ENCODE peak calls at places on chromosome 1, in four cellular contexts. P is heart left ventricle, V is MM.1S, L is GM20000. J is an unnamed sample.

GRCh38 chr1:19484793-19485361 is 462 bp downstream of the CAPZB start:
- DNase-seq in P (no peak), V (no peak), L (no peak), J (no peak)

GRCh38 chr1:205547932-205548827 is 43.7 kb downstream of the CDK18 start:
- DNase-seq in P (no peak), V (no peak), L (no peak), J (no peak)

GRCh38 chr1:228366851-228367741 is 39.5 kb downstream of the TRIM11 start:
- DNase-seq in P (peak; percentile 33), V (no peak), L (no peak), J (no peak)

GRCh38 chr1:109671067-109671466 is 3.2 kb downstream of the GSTM2 start:
- DNase-seq in P (no peak), V (peak; percentile 36), L (no peak), J (no peak)

GRCh38 chr1:37434292-37434907 is 40.0 kb upstream of the ZC3H12A start:
- DNase-seq in P (peak; percentile 61), V (peak; percentile 53), L (peak; percentile 87), J (peak; percentile 87)

GRCh38 chr1:33378976-33379375 is 51.9 kb downstream of the PHC2 start:
- DNase-seq in P (no peak), V (no peak), L (no peak), J (no peak)

GRCh38 chr1:46801323-46802055 is 2.6 kb downstream of the CYP4B1 start:
- DNase-seq in P (no peak), V (no peak), L (no peak), J (no peak)

GRCh38 chr1:228225740-228226139 is 17.9 kb downstream of the OBSCN start:
- DNase-seq in P (no peak), V (no peak), L (no peak), J (no peak)

GRCh38 chr1:22490309-22490708 is 38.7 kb downstream of the ZBTB40 start:
- DNase-seq in P (no peak), V (no peak), L (no peak), J (no peak)

GRCh38 chr1:51237714-51238403 is 1.8 kb downstream of the RNF11 start:
- DNase-seq in P (no peak), V (no peak), L (no peak), J (no peak)

GRCh38 chr1:8632092-8632491 is 185.3 kb downstream of the RERE start:
- DNase-seq in P (no peak), V (no peak), L (no peak), J (no peak)

GRCh38 chr1:216805233-216805632 is 82.0 kb upstream of the ESRRG start:
- DNase-seq in P (no peak), V (no peak), L (no peak), J (no peak)

GRCh38 chr1:166840309-166841302 is 1.3 kb downstream of the POGK start:
- DNase-seq in P (no peak), V (no peak), L (no peak), J (no peak)

GRCh38 chr1:27615346-27616004 is 11.5 kb upstream of the AHDC1 start:
- DNase-seq in P (no peak), V (no peak), L (no peak), J (no peak)

GRCh38 chr1:31670583-31670944 is 25.9 kb upstream of the PEF1 start:
- DNase-seq in P (no peak), V (no peak), L (no peak), J (no peak)

GRCh38 chr1:31668303-31668883 is 23.7 kb upstream of the PEF1 start:
- DNase-seq in P (no peak), V (no peak), L (no peak), J (no peak)

GRCh38 chr1:31669433-31669785 is 24.7 kb upstream of the PEF1 start:
- DNase-seq in P (no peak), V (no peak), L (no peak), J (no peak)

GRCh38 chr1:31671147-31671546 is 26.5 kb upstream of the PEF1 start:
- DNase-seq in P (no peak), V (no peak), L (no peak), J (no peak)

DNA sequence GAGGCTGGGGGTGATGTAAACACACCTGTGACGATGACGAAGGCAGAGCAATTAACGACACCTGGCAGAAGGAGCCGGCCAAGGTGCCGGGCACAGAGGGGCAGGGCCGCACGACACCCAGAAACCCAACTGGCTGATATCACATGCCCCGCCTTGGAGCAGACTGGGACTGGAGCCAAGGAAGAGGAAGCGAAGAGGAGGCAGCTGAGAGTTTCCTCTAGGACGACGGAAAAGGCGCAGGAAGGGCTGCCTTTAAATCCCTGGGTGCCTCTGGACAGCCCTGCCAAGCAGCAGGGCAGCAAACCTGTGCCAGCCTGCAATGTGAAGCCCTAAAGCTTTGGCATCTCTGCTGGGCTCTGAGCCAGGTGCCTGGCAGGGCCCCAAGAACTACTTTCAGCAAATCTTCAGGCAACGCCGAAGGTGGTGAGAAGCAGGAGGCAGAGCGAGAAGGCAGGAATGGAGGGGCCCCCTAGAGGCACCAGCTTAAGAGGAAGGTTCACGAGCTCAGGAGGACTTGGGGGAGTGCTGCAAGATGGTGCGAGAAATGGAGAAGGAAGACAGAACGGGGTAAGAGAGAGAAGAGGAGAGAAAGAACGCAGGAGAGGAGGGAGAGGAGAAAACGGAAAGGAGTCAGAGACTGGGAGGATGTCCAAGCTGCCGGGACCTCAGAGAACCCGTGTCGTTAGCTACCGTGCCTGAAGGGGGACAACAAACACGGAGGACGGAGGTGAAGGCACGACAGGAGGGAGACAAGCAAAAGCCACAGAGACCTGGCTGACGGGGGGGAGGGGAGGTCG is 25.3 kb upstream of the PEF1 start:
- DNase-seq in P (peak; percentile 83), V (peak; percentile 32), L (no peak), J (no peak)
- TF ChIP-seq CTCF in P (peak; percentile 15), V (peak; percentile 38), L (no peak), J (no peak)

GRCh38 chr1:154353460-154353904 is 28.2 kb downstream of the ATP8B2 start:
- DNase-seq in P (no peak), V (peak; percentile 76), L (peak; percentile 55), J (peak; percentile 58)
- TF ChIP-seq CTCF in P (no peak), V (peak; percentile 68), L (peak; percentile 8), J (peak; percentile 31)

GRCh38 chr1:6247651-6248050 is 3.7 kb downstream of the HES3 start:
- DNase-seq in P (no peak), V (no peak), L (no peak), J (no peak)

GRCh38 chr1:6248161-6248776 is 4.3 kb downstream of the HES3 start:
- DNase-seq in P (no peak), V (no peak), L (no peak), J (no peak)

GRCh38 chr1:6245086-6245868 is 1.3 kb downstream of the HES3 start:
- DNase-seq in P (peak; percentile 81), V (peak; percentile 82), L (peak; percentile 95), J (peak; percentile 90)

GRCh38 chr1:6245869-6246496 is 2.0 kb downstream of the HES3 start:
- DNase-seq in P (no peak), V (no peak), L (peak; percentile 80), J (peak; percentile 65)

DNA sequence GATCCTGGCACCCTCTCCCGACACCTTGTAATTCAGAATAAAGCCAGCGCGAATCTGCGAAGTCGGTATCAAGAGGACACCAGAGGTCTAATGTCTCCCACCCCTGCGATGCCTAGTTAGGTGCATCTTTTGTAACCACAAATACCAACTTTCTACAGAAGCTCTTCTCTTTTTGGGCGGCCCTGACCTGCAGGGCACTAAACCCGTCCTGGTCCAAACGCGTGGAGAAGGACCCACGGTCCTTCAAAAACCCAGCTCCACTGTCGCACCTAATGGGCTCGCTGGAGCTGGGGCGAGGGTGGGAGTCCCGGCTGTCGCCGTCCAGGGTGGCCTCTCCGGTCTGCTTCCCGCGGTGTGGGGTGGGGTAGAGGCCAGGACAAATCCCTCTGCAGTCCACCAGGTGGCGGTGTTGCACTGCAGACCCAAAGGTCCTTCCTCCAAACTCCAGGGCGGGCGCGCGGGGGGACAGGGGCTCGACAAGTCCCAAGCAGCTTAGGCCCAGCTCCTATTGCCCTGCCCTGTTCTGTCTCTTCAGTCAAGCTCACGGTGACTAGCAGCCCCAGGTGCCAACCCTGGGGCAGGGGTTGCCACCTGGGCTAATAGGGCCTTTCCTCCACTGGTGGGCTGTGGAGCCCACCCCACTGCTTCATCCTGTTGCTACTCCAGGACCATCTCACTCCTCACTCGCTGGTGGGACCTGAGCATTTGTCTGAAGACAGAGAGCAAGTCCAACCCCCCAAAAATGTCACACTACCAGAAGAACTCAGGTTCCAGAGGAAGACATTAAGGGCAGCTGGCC is 2.7 kb downstream of the HES3 start:
- DNase-seq in P (peak; percentile 81), V (peak; percentile 53), L (peak; percentile 94), J (peak; percentile 88)
- TF ChIP-seq CTCF in P (peak; percentile 95), V (peak; percentile 84), L (peak; percentile 86), J (peak; percentile 91)

GRCh38 chr1:178284059-178284458 is 190.2 kb downstream of the RASAL2 start:
- DNase-seq in P (no peak), V (no peak), L (no peak), J (no peak)
- TF ChIP-seq CTCF in P (no peak), V (no peak), L (no peak), J (no peak)

GRCh38 chr1:72186733-72187307 is 95.5 kb downstream of the NEGR1 start:
- DNase-seq in P (no peak), V (peak; percentile 21), L (no peak), J (no peak)
- TF ChIP-seq CTCF in P (peak; percentile 37), V (peak; percentile 33), L (no peak), J (no peak)

DNA sequence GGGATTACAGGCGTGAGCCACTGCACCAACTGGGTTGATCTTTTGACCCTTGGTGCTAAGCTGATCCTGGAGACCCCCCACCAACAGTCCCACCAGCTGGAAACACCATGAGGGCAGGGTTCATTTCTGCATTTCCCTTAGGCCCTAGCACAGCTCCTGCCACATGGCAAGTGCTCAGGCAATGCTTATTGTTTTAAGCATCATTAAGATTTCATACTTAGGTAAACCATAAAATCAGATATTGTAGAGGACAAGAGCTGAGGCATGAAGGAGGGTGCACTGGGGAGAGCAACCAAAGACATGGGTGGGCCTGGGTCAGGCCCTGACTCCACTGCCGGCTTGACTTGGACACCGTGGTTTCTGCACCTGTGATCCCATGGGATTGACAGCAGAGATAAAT is 17.7 kb downstream of the CHIT1 start:
- DNase-seq in P (no peak), V (no peak), L (no peak), J (no peak)
- TF ChIP-seq CTCF in P (no peak), V (no peak), L (no peak), J (no peak)

GRCh38 chr1:34784751-34785221 is 3.8 kb downstream of the GJB3 start:
- DNase-seq in P (no peak), V (no peak), L (no peak), J (no peak)

GRCh38 chr1:34786521-34787325 is 5.7 kb downstream of the GJB3 start:
- DNase-seq in P (peak; percentile 67), V (peak; percentile 50), L (peak; percentile 86), J (peak; percentile 81)

GRCh38 chr1:34785231-34785874 is 4.3 kb downstream of the GJB3 start:
- DNase-seq in P (no peak), V (no peak), L (no peak), J (no peak)

GRCh38 chr1:34785875-34786470 is 5.0 kb downstream of the GJB3 start:
- DNase-seq in P (no peak), V (no peak), L (no peak), J (no peak)

GRCh38 chr1:34787461-34788420 is 5.1 kb upstream of the GJA4 start:
- DNase-seq in P (peak; percentile 44), V (peak; percentile 14), L (no peak), J (no peak)
- TF ChIP-seq CTCF in P (no peak), V (peak; percentile 34), L (no peak), J (peak; percentile 41)